ENCODE peak calls at places on chromosome 6, in ten cellular contexts. E is stomach; A is AG10803; W is osteocyte; V is fibroblast of mammary gland; N is fibroblast of the aortic adventitia; B is SK-N-SH; H is endothelial cell; X is lower leg skin; C is CD4-positive, alpha-beta T cell. Z is an unnamed sample.

GRCh38 chr6:130366011-130366963 is at the start of gene TMEM200A:
- DNase-seq in E (peak; percentile 30), N (peak; percentile 75), C (peak; percentile 11), X (peak; percentile 92), B (peak; percentile 48), A (peak; percentile 75), H (peak; percentile 65), W (peak; percentile 87), V (peak; percentile 72), Z (no peak)

GRCh38 chr6:159279790-159280277 is 110.6 kb downstream of the FNDC1 start:
- DNase-seq in B (peak; percentile 82), E (peak; percentile 69), C (no peak), V (no peak), X (no peak), W (no peak), H (peak; percentile 15), A (no peak), N (peak; percentile 8), Z (no peak)

GRCh38 chr6:81997091-81997926 is 244.8 kb upstream of the TENT5A start:
- DNase-seq in W (no peak), E (no peak), C (no peak), V (peak; percentile 93), A (peak; percentile 89), H (no peak), N (peak; percentile 89), X (no peak), B (no peak), Z (no peak)

GRCh38 chr6:138250513-138251247 is 32.4 kb upstream of the PBOV1 start:
- DNase-seq in E (peak; percentile 85), C (no peak), N (peak; percentile 94), V (peak; percentile 95), X (no peak), H (no peak), B (no peak), A (peak; percentile 85), W (peak; percentile 59), Z (no peak)

GRCh38 chr6:14129572-14129971 is 12.0 kb downstream of the CD83 start:
- DNase-seq in W (no peak), E (peak; percentile 57), C (peak; percentile 26), V (peak; percentile 79), X (no peak), N (peak; percentile 80), H (peak; percentile 44), A (peak; percentile 65), B (peak; percentile 76), Z (no peak)

GRCh38 chr6:127201321-127201720 is 65.3 kb upstream of the RNF146 start:
- DNase-seq in N (peak; percentile 59), H (no peak), X (no peak), A (peak; percentile 70), B (no peak), C (no peak), E (no peak), W (no peak), V (peak; percentile 65), Z (no peak)

GRCh38 chr6:384898-385297 is 6.7 kb upstream of the IRF4 start:
- DNase-seq in A (no peak), C (no peak), B (no peak), E (no peak), H (no peak), V (no peak), W (no peak), X (peak; percentile 77), N (no peak), Z (no peak)

GRCh38 chr6:112113371-112113770 is 26.0 kb downstream of the FAM229B start:
- DNase-seq in B (no peak), V (no peak), A (peak; percentile 4), H (no peak), N (no peak), X (no peak), C (no peak), E (no peak), W (no peak), Z (no peak)

GRCh38 chr6:54579011-54579410 is 267.6 kb upstream of the FAM83B start:
- DNase-seq in N (no peak), W (no peak), B (no peak), V (no peak), C (no peak), A (peak; percentile 26), H (no peak), X (no peak), E (no peak), Z (no peak)

GRCh38 chr6:144264270-144265060 is 20.7 kb upstream of the UTRN start:
- DNase-seq in C (no peak), B (no peak), E (no peak), W (peak; percentile 90), A (peak; percentile 92), X (no peak), N (peak; percentile 95), H (no peak), V (peak; percentile 79), Z (no peak)

GRCh38 chr6:122374307-122374706 is 25.1 kb upstream of the HSF2 start:
- DNase-seq in N (no peak), A (no peak), X (no peak), E (no peak), C (no peak), V (no peak), B (no peak), H (no peak), W (no peak), Z (no peak)

GRCh38 chr6:122376246-122376645 is 23.2 kb upstream of the HSF2 start:
- DNase-seq in N (no peak), H (no peak), C (no peak), V (no peak), X (no peak), B (no peak), A (no peak), W (no peak), E (no peak), Z (no peak)

GRCh38 chr6:122372647-122373046 is 26.8 kb upstream of the HSF2 start:
- DNase-seq in E (no peak), N (peak; percentile 30), X (no peak), V (peak; percentile 16), H (no peak), C (no peak), W (no peak), B (no peak), A (no peak), Z (no peak)
- TF ChIP-seq CTCF in E (no peak), N (peak; percentile 23), X (no peak), V (peak; percentile 29), H (peak; percentile 6), C (no peak), W (peak; percentile 53), B (peak; percentile 55), A (peak; percentile 25), Z (no peak)

DNA sequence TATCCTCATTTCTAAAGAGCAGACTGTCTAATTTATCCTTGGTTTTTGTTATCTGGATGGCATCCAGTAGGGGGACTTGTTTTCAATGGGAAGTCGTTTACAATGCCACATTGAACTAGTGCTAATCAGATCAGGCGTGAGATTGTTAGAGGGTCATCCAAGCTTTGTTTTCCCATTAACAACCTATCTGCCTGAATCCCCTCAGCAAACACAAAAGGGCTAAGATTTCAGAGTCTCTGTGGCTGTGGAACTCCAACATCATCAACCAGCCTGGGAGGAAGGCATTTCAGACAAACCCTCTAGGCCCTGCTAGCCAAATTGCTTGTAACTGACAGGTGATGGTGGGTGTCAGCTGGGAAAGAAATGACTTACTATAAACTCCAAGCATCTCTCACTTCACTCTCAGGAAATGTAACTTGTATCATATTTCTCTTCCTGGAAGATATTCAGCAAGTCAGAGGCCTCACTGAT is 47.7 kb downstream of the COL19A1 start:
- DNase-seq in C (no peak), A (no peak), H (no peak), X (no peak), E (no peak), N (no peak), W (no peak), V (no peak), B (no peak), Z (no peak)
- TF ChIP-seq CTCF in C (no peak), A (no peak), H (peak; percentile 42), X (no peak), E (no peak), N (no peak), W (peak; percentile 10), V (no peak), B (no peak), Z (no peak)

DNA sequence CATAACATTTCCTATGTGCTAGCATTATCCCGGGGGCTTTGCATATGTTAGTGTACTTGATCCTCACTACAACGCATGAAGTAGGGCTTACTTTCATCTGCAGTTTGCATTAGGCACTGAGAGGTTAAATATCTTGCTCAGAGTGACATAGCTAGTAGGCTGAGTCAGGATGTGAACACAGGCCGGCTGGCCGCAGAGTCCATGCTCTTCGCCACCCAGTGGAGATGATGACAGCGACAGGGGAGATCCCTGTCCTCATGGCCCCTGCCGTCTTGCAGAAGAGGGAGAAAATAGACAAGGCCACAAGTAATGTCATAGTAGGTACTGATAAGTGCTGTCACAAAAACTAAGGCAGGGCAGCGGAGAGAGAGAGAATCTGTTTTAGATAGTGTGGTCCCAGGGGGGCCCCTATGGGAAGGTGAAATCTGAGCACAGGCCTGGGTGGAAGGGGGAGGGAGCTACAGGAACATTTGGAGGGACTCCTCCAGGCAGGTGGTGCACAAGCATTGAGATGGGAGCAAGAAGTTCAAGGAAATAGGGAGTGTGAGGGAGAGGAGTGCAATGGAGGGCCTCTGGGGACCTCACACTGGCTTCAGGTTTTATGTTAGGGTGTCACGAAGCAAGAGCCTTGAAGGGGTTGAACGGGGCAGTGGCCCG is 46.8 kb downstream of the LYRM4 start:
- DNase-seq in E (no peak), V (peak; percentile 45), H (no peak), A (peak; percentile 48), W (no peak), B (no peak), X (no peak), N (peak; percentile 28), C (no peak), Z (no peak)
- TF ChIP-seq CTCF in E (no peak), V (peak; percentile 13), H (no peak), A (peak; percentile 33), W (no peak), B (no peak), X (no peak), N (peak; percentile 13), C (no peak), Z (no peak)

GRCh38 chr6:87654117-87654516 is 47.9 kb downstream of the AKIRIN2 start:
- DNase-seq in V (no peak), A (no peak), B (no peak), X (no peak), E (no peak), W (no peak), H (no peak), N (no peak), C (no peak), Z (no peak)
- TF ChIP-seq CTCF in V (no peak), A (no peak), B (no peak), X (no peak), E (no peak), W (no peak), H (no peak), N (no peak), C (no peak), Z (no peak)